ENCODE peak calls at places on chromosomes 2 and 18, in ten cellular contexts. V is fibroblast of mammary gland, J is left lung, D is spleen, H is tibial artery, N is AG09309, A is fibroblast of lung, E is HCT116, K is epithelial cell of proximal tubule, R is AG04449. I is an unnamed sample.

GRCh38 chr18:32360682-32361345 is 109.9 kb downstream of the GAREM1 start:
- DNase-seq in V (no peak), J (no peak), D (no peak), H (no peak), N (no peak), A (no peak), E (no peak), K (no peak), R (no peak), I (no peak)

GRCh38 chr2:227480528-227480927 is 8.6 kb downstream of the AGFG1 start:
- DNase-seq in V (no peak), J (no peak), D (no peak), H (no peak), N (no peak), A (no peak), E (no peak), K (no peak), R (no peak), I (no peak)

GRCh38 chr2:31729442-31730092 is 148.8 kb upstream of the SRD5A2 start:
- DNase-seq in V (peak), J (no peak), D (no peak), H (no peak), N (peak), A (peak), E (peak), K (no peak), R (peak), I (peak)

GRCh38 chr2:20671036-20671735 is 4.2 kb downstream of the GDF7 start:
- DNase-seq in V (no peak), J (no peak), D (no peak), H (no peak), N (no peak), A (no peak), E (no peak), K (no peak), R (no peak), I (no peak)

GRCh38 chr2:187989925-187990623 is 301.6 kb upstream of the GULP1 start:
- DNase-seq in V (no peak), J (no peak), D (no peak), H (no peak), N (no peak), A (no peak), E (peak), K (no peak), R (no peak), I (peak)

GRCh38 chr2:106130251-106130998 is 63.7 kb downstream of the UXS1 start:
- DNase-seq in V (no peak), J (no peak), D (no peak), H (no peak), N (no peak), A (no peak), E (no peak), K (no peak), R (no peak), I (no peak)

GRCh38 chr2:230090978-230091377 is 22.3 kb upstream of the SLC16A14 start:
- DNase-seq in V (no peak), J (no peak), D (no peak), H (no peak), N (no peak), A (no peak), E (no peak), K (no peak), R (no peak), I (no peak)

GRCh38 chr2:69454976-69455375 is 17.7 kb upstream of the NFU1 start:
- DNase-seq in V (no peak), J (no peak), D (no peak), H (no peak), N (no peak), A (no peak), E (no peak), K (no peak), R (no peak), I (no peak)

GRCh38 chr18:68387246-68387645 is 327.7 kb downstream of the TMX3 start:
- DNase-seq in V (peak), J (no peak), D (no peak), H (no peak), N (peak), A (peak), E (no peak), K (no peak), R (peak), I (no peak)

GRCh38 chr2:237281900-237282306 is 132.1 kb downstream of the COL6A3 start:
- DNase-seq in V (peak), J (no peak), D (no peak), H (no peak), N (peak), A (peak), E (no peak), K (no peak), R (peak), I (peak)

GRCh38 chr2:147096671-147097070 is 748.2 kb upstream of the ACVR2A start:
- DNase-seq in V (peak), J (no peak), D (no peak), H (no peak), N (no peak), A (no peak), E (no peak), K (no peak), R (no peak), I (no peak)

GRCh38 chr2:102664439-102665042 is 45.2 kb downstream of the SLC9A2 start:
- DNase-seq in V (peak), J (no peak), D (no peak), H (no peak), N (no peak), A (peak), E (peak), K (peak), R (no peak), I (no peak)

GRCh38 chr2:71907503-71907902 is 240.2 kb downstream of the CYP26B1 start:
- DNase-seq in V (peak), J (no peak), D (no peak), H (no peak), N (no peak), A (peak), E (no peak), K (no peak), R (no peak), I (no peak)

GRCh38 chr2:227188292-227188691 is 23.9 kb downstream of the COL4A3 start:
- DNase-seq in V (peak), J (peak), D (no peak), H (no peak), N (peak), A (peak), E (no peak), K (no peak), R (no peak), I (no peak)

GRCh38 chr18:47944972-47945843 is 14.7 kb upstream of the SMAD2 start:
- DNase-seq in V (peak), J (no peak), D (no peak), H (no peak), N (no peak), A (peak), E (no peak), K (peak), R (no peak), I (no peak)

GRCh38 chr2:219302412-219302968 is 6.7 kb downstream of the PTPRN start:
- DNase-seq in V (no peak), J (no peak), D (peak), H (no peak), N (no peak), A (no peak), E (no peak), K (no peak), R (no peak), I (no peak)

GRCh38 chr2:196808281-196808680 is 874 bp downstream of the C2orf66 start:
- DNase-seq in V (no peak), J (no peak), D (no peak), H (no peak), N (no peak), A (no peak), E (no peak), K (no peak), R (no peak), I (no peak)

GRCh38 chr2:866009-866680 is 84.5 kb upstream of the SNTG2 start:
- DNase-seq in V (no peak), J (no peak), D (no peak), H (no peak), N (no peak), A (no peak), E (no peak), K (no peak), R (no peak), I (no peak)

GRCh38 chr2:142796161-142796560 is 81.3 kb upstream of the KYNU start:
- DNase-seq in V (no peak), J (no peak), D (no peak), H (no peak), N (no peak), A (no peak), E (no peak), K (no peak), R (no peak), I (no peak)

GRCh38 chr2:32836961-32837360 is 109.8 kb upstream of the LTBP1 start:
- DNase-seq in V (no peak), J (no peak), D (no peak), H (no peak), N (no peak), A (no peak), E (no peak), K (no peak), R (no peak), I (no peak)

GRCh38 chr18:62258606-62259005 is 66.5 kb upstream of the TNFRSF11A start:
- DNase-seq in V (no peak), J (no peak), D (no peak), H (no peak), N (no peak), A (no peak), E (no peak), K (no peak), R (no peak), I (no peak)

GRCh38 chr18:463442-464310 is 36.8 kb downstream of the COLEC12 start:
- DNase-seq in V (peak), J (peak), D (no peak), H (no peak), N (no peak), A (peak), E (no peak), K (no peak), R (no peak), I (no peak)

GRCh38 chr18:73670046-73670445 is 477.6 kb downstream of the FBXO15 start:
- DNase-seq in V (no peak), J (no peak), D (no peak), H (no peak), N (no peak), A (no peak), E (no peak), K (no peak), R (no peak), I (no peak)

GRCh38 chr2:66301073-66301766 is 133.7 kb upstream of the MEIS1 start:
- DNase-seq in V (peak), J (no peak), D (no peak), H (peak), N (no peak), A (peak), E (no peak), K (no peak), R (no peak), I (no peak)

GRCh38 chr2:120809151-120809550 is 73.5 kb downstream of the GLI2 start:
- DNase-seq in V (no peak), J (no peak), D (no peak), H (no peak), N (no peak), A (peak), E (no peak), K (no peak), R (peak), I (no peak)

GRCh38 chr2:197904446-197904845 is 100.1 kb downstream of the PLCL1 start:
- DNase-seq in V (no peak), J (no peak), D (no peak), H (no peak), N (no peak), A (no peak), E (no peak), K (no peak), R (no peak), I (peak)

GRCh38 chr2:142877265-142877756 is at the start of gene KYNU:
- DNase-seq in V (peak), J (no peak), D (no peak), H (no peak), N (no peak), A (no peak), E (no peak), K (no peak), R (no peak), I (no peak)

GRCh38 chr2:58553937-58554336 is 312.8 kb upstream of the FANCL start:
- DNase-seq in V (peak), J (no peak), D (no peak), H (no peak), N (no peak), A (no peak), E (peak), K (no peak), R (no peak), I (peak)

GRCh38 chr18:36469471-36469870 is 172.0 kb downstream of the FHOD3 start:
- DNase-seq in V (no peak), J (no peak), D (no peak), H (no peak), N (no peak), A (no peak), E (no peak), K (no peak), R (no peak), I (no peak)

GRCh38 chr2:119178811-119179601 is 20.5 kb upstream of the C1QL2 start:
- DNase-seq in V (no peak), J (peak), D (no peak), H (no peak), N (peak), A (peak), E (no peak), K (peak), R (no peak), I (no peak)

GRCh38 chr2:164952057-164952702 is 3.1 kb downstream of the SLC38A11 start:
- DNase-seq in V (no peak), J (no peak), D (peak), H (no peak), N (no peak), A (no peak), E (no peak), K (no peak), R (no peak), I (no peak)

GRCh38 chr2:135162377-135162776 is 110.3 kb downstream of the RAB3GAP1 start:
- DNase-seq in V (no peak), J (no peak), D (no peak), H (no peak), N (no peak), A (no peak), E (no peak), K (no peak), R (no peak), I (no peak)

GRCh38 chr2:130798472-130799221 is 38.1 kb upstream of the ARHGEF4 start:
- DNase-seq in V (no peak), J (no peak), D (peak), H (peak), N (no peak), A (peak), E (no peak), K (no peak), R (no peak), I (no peak)
- H3K4me3 ChIP-seq in V (peak), J (peak), D (peak), H (peak), N (peak), A (peak), E (no peak), K (peak), R (peak), I (peak)

GRCh38 chr2:64143154-64144056 is 815 bp downstream of the PELI1 start:
- DNase-seq in V (peak), J (no peak), D (no peak), H (no peak), N (no peak), A (peak), E (no peak), K (no peak), R (no peak), I (no peak)

GRCh38 chr2:64144057-64145013 is at the start of gene PELI1:
- DNase-seq in V (peak), J (peak), D (peak), H (peak), N (peak), A (peak), E (peak), K (peak), R (no peak), I (peak)

GRCh38 chr2:64145760-64146159 is 1.5 kb upstream of the PELI1 start:
- DNase-seq in V (no peak), J (no peak), D (no peak), H (no peak), N (no peak), A (no peak), E (no peak), K (no peak), R (no peak), I (no peak)

GRCh38 chr2:64142817-64143153 is 1.4 kb downstream of the PELI1 start:
- DNase-seq in V (peak), J (no peak), D (no peak), H (no peak), N (no peak), A (no peak), E (no peak), K (no peak), R (no peak), I (no peak)

DNA sequence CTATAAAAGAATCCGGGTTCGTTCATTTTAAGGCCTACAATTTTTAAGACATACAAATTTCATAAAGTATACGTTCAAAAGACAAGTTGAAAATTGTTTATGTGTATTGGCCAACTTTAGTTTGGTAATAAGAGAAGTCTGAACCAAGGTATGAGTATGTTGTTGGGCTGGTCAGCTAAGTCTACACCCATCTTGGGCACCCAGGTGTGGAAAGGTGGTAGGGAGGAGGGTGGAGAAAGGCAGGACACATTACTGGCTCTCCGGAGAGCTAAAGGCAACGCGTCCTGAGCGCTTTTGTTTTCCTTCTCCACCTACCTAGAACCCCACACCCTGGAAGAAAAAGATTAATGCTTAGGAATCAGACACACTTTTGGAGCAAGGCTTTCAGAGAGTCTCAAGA is 899 bp upstream of the PELI1 start:
- DNase-seq in V (no peak), J (no peak), D (no peak), H (no peak), N (no peak), A (no peak), E (no peak), K (no peak), R (no peak), I (no peak)
- H3K4me3 ChIP-seq in V (no peak), J (no peak), D (no peak), H (no peak), N (no peak), A (no peak), E (no peak), K (no peak), R (no peak), I (no peak)

DNA sequence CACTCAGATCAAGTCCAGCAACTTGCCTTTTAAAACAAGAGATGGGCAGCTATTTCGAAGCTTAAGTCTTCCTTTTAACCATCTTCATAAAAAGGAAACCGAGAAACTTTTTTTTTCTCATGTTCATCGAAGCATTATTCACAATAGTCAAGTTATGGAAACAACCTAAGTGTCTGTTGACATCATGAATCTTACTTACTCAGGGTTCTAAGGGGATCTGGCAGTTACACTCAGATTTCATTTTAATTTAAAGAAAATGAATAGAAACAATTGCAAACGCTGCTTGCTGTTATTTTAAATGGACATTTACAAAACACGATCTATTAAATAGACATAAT is 172.5 kb upstream of the TRIB2 start:
- DNase-seq in V (no peak), J (no peak), D (no peak), H (no peak), N (no peak), A (no peak), E (no peak), K (no peak), R (no peak), I (no peak)
- H3K4me3 ChIP-seq in V (no peak), J (no peak), D (no peak), H (no peak), N (no peak), A (no peak), E (no peak), K (no peak), R (no peak), I (no peak)

GRCh38 chr2:2273421-2273820 is 57.7 kb downstream of the MYT1L start:
- DNase-seq in V (no peak), J (no peak), D (no peak), H (no peak), N (no peak), A (no peak), E (no peak), K (no peak), R (no peak), I (no peak)

GRCh38 chr2:2272841-2273240 is 58.2 kb downstream of the MYT1L start:
- DNase-seq in V (no peak), J (no peak), D (no peak), H (no peak), N (no peak), A (no peak), E (no peak), K (no peak), R (no peak), I (no peak)

GRCh38 chr2:2269989-2270562 is 61.0 kb downstream of the MYT1L start:
- DNase-seq in V (no peak), J (no peak), D (no peak), H (peak), N (no peak), A (no peak), E (no peak), K (no peak), R (no peak), I (no peak)

GRCh38 chr2:2270808-2271415 is 60.2 kb downstream of the MYT1L start:
- DNase-seq in V (no peak), J (no peak), D (no peak), H (no peak), N (no peak), A (no peak), E (no peak), K (no peak), R (no peak), I (no peak)

GRCh38 chr2:2271471-2271941 is 59.6 kb downstream of the MYT1L start:
- DNase-seq in V (no peak), J (no peak), D (no peak), H (no peak), N (no peak), A (peak), E (no peak), K (no peak), R (no peak), I (no peak)
- H3K4me3 ChIP-seq in V (no peak), J (no peak), D (no peak), H (no peak), N (no peak), A (no peak), E (no peak), K (no peak), R (no peak), I (no peak)

I was measured in Jurkat, Clone E6-1.